ENCODE peak calls at places on chromosomes 5 and 9, in nine cellular contexts. P is psoas muscle, C is kidney, Y is GM10248, M is upper lobe of right lung, Z is body of pancreas, J is gastrocnemius medialis, X is lower leg skin, U is choroid plexus epithelial cell. E is an unnamed sample.

GRCh38 chr5:124655943-124656459 is 90.4 kb downstream of the ZNF608 start:
- DNase-seq in P (no peak), C (no peak), Y (no peak), M (no peak), Z (peak; percentile 51), J (peak; percentile 28), X (peak; percentile 66), U (peak; percentile 90), E (no peak)

GRCh38 chr9:135992486-135993408 is 31.6 kb upstream of the UBAC1 start:
- DNase-seq in P (peak; percentile 85), C (peak; percentile 97), Y (peak; percentile 64), M (peak; percentile 90), Z (peak; percentile 54), J (peak; percentile 71), X (peak; percentile 63), U (peak; percentile 86), E (no peak)

GRCh38 chr9:79551586-79551985 is 20.2 kb upstream of the TLE4 start:
- DNase-seq in P (no peak), C (no peak), Y (no peak), M (no peak), Z (no peak), J (no peak), X (no peak), U (no peak), E (no peak)

GRCh38 chr5:170638454-170639220 is 134.8 kb downstream of the KCNIP1 start:
- DNase-seq in P (peak; percentile 43), C (no peak), Y (peak; percentile 80), M (peak; percentile 70), Z (peak; percentile 72), J (no peak), X (no peak), U (peak; percentile 66), E (no peak)

GRCh38 chr5:102807878-102808502 is 52.9 kb downstream of the PAM start:
- DNase-seq in P (no peak), C (no peak), Y (no peak), M (no peak), Z (no peak), J (no peak), X (no peak), U (peak; percentile 59), E (no peak)

GRCh38 chr9:14193338-14193980 is 120.5 kb downstream of the NFIB start:
- DNase-seq in P (no peak), C (no peak), Y (no peak), M (no peak), Z (no peak), J (no peak), X (no peak), U (no peak), E (no peak)

GRCh38 chr9:12469084-12469483 is 224.1 kb upstream of the TYRP1 start:
- DNase-seq in P (no peak), C (no peak), Y (no peak), M (no peak), Z (no peak), J (no peak), X (no peak), U (peak; percentile 4), E (no peak)

GRCh38 chr5:172159016-172159415 is 29.0 kb downstream of the STK10 start:
- DNase-seq in P (no peak), C (no peak), Y (no peak), M (no peak), Z (no peak), J (no peak), X (no peak), U (no peak), E (no peak)

GRCh38 chr9:106404137-106404536 is 458.8 kb upstream of the ZNF462 start:
- DNase-seq in P (no peak), C (no peak), Y (no peak), M (no peak), Z (no peak), J (no peak), X (no peak), U (no peak), E (no peak)

GRCh38 chr9:72554221-72554641 is 32.8 kb downstream of the TMC1 start:
- DNase-seq in P (no peak), C (no peak), Y (no peak), M (no peak), Z (no peak), J (no peak), X (no peak), U (peak; percentile 87), E (no peak)

GRCh38 chr5:159805021-159805420 is 111.3 kb upstream of the ADRA1B start:
- DNase-seq in P (peak; percentile 26), C (no peak), Y (no peak), M (no peak), Z (no peak), J (peak; percentile 60), X (peak; percentile 77), U (no peak), E (no peak)

GRCh38 chr9:129138476-129139232 is 27.4 kb downstream of the PTPA start:
- DNase-seq in P (peak; percentile 68), C (peak; percentile 91), Y (no peak), M (no peak), Z (peak; percentile 44), J (peak; percentile 50), X (peak; percentile 66), U (peak; percentile 36), E (no peak)

GRCh38 chr5:151721087-151721646 is 34.5 kb upstream of the SPARC start:
- DNase-seq in P (no peak), C (no peak), Y (peak; percentile 56), M (no peak), Z (no peak), J (no peak), X (no peak), U (no peak), E (no peak)
- TF ChIP-seq CTCF in P (no peak), C (no peak), Y (no peak), M (no peak), Z (no peak), J (no peak), X (no peak), U (no peak), E (no peak)

GRCh38 chr9:81312346-81312745 is 377.0 kb downstream of the TLE1 start:
- DNase-seq in P (no peak), C (no peak), Y (no peak), M (no peak), Z (no peak), J (no peak), X (no peak), U (no peak), E (no peak)
- TF ChIP-seq CTCF in P (peak; percentile 6), C (no peak), Y (no peak), M (no peak), Z (no peak), J (no peak), X (no peak), U (no peak), E (no peak)

DNA sequence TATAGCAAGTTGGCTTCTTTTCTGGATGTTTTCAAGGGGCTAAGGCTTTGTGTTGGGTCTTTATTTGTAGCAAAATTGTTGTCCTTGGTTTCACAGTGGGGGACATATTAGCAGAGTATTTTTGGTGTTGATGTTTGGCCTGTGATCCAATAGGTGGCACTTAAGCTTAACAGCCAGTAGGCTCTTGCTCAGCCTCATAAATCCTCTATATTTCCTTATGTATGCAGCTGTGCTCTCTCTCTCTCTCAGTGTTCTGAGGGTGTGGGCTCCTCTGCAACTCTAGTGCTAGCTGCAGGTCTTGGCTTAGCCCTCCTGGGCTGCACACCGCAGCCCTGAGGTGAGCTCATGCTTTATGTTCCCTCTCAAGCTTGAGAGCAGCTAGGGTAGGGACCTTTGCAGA is 195.0 kb upstream of the GHR start:
- DNase-seq in P (no peak), C (no peak), Y (no peak), M (no peak), Z (no peak), J (no peak), X (no peak), U (no peak), E (no peak)
- TF ChIP-seq CTCF in P (no peak), C (no peak), Y (no peak), M (no peak), Z (no peak), J (no peak), X (no peak), U (no peak), E (no peak)

GRCh38 chr5:58462154-58462553 is 2.3 kb upstream of the PLK2 start:
- DNase-seq in P (no peak), C (no peak), Y (no peak), M (no peak), Z (no peak), J (no peak), X (no peak), U (no peak), E (no peak)

GRCh38 chr5:58459276-58459859 is 518 bp downstream of the PLK2 start:
- DNase-seq in P (peak; percentile 34), C (no peak), Y (no peak), M (no peak), Z (no peak), J (peak; percentile 15), X (peak; percentile 34), U (peak; percentile 68), E (no peak)

GRCh38 chr5:58460727-58461286 is 921 bp upstream of the PLK2 start:
- DNase-seq in P (peak; percentile 88), C (no peak), Y (peak; percentile 81), M (peak; percentile 93), Z (peak; percentile 94), J (peak; percentile 85), X (peak; percentile 89), U (peak; percentile 89), E (peak; percentile 91)

GRCh38 chr5:58459860-58460726 is at the start of gene PLK2:
- DNase-seq in P (peak; percentile 92), C (peak; percentile 97), Y (peak; percentile 85), M (peak; percentile 96), Z (peak; percentile 95), J (peak; percentile 91), X (peak; percentile 94), U (peak; percentile 98), E (peak; percentile 96)

DNA sequence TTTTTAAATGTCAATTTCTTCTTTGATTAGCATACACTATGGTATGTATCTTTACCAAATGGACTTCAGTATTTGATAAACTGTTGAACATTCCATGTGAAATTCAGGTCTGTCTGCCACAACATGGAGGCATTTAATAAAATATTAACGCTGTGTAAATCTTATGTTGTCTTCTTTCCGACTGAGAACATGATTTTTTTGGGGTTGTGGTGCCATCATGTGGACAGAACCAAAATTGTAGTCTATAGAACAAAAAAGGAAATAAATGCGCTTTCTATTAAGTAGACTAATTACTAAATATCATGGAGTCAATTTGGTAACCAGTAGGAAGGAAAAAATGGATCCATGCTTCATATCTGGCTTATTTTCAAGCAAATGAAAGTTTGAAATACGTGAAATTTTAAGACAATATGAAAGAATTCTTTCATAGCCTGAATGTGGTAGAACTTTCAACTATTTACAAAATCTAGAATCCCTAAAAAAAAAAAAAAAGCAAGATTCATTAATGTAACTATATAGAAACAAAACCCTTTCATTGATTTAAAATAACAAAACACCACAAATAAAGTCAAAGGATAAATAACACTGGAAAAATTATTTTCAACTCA is 2.8 kb upstream of the PLK2 start:
- DNase-seq in P (no peak), C (no peak), Y (peak; percentile 27), M (no peak), Z (peak; percentile 56), J (no peak), X (peak; percentile 34), U (peak; percentile 82), E (no peak)
- TF ChIP-seq CTCF in P (peak; percentile 71), C (peak; percentile 61), Y (peak; percentile 48), M (peak; percentile 64), Z (peak; percentile 76), J (peak; percentile 65), X (no peak), U (peak; percentile 50), E (peak; percentile 87)

GRCh38 chr5:61603211-61603908 is 271.3 kb downstream of the ZSWIM6 start:
- DNase-seq in P (no peak), C (peak; percentile 52), Y (no peak), M (no peak), Z (no peak), J (no peak), X (no peak), U (peak; percentile 17), E (no peak)
- TF ChIP-seq CTCF in P (no peak), C (no peak), Y (no peak), M (no peak), Z (no peak), J (no peak), X (no peak), U (no peak), E (no peak)